ENCODE peak calls at places on chromosomes 13 and 19, in four cellular contexts. C is ovary, S is uterus, M is A673. E is an unnamed sample.

GRCh38 chr13:73623281-73623680 is 510.9 kb downstream of the KLF12 start:
- DNase-seq in C (no peak), S (no peak), M (no peak), E (no peak)

GRCh38 chr13:58680115-58680514 is 1048.6 kb downstream of the PCDH17 start:
- DNase-seq in C (no peak), S (no peak), M (no peak), E (no peak)

GRCh38 chr13:108679989-108680388 is 50.6 kb downstream of the MYO16 start:
- DNase-seq in C (no peak), S (no peak), M (no peak), E (no peak)

GRCh38 chr13:109840201-109840892 is 54.0 kb upstream of the IRS2 start:
- DNase-seq in C (no peak), S (no peak), M (peak), E (peak)

GRCh38 chr19:7224205-7224833 is 69.9 kb downstream of the INSR start:
- DNase-seq in C (peak), S (peak), M (no peak), E (no peak)

GRCh38 chr13:74325106-74325505 is 190.9 kb upstream of the KLF12 start:
- DNase-seq in C (no peak), S (no peak), M (peak), E (peak)

GRCh38 chr13:28380319-28380718 is 114.6 kb downstream of the FLT1 start:
- DNase-seq in C (no peak), S (no peak), M (no peak), E (no peak)

GRCh38 chr13:82698383-82698782 is 1183.9 kb downstream of the SLITRK1 start:
- DNase-seq in C (no peak), S (no peak), M (no peak), E (no peak)

GRCh38 chr19:4023600-4024398 is 16.3 kb downstream of the PIAS4 start:
- DNase-seq in C (no peak), S (no peak), M (no peak), E (no peak)

GRCh38 chr19:19405919-19406877 is 723 bp downstream of the GATAD2A start:
- DNase-seq in C (peak), S (peak), M (peak), E (no peak)

GRCh38 chr13:113142876-113143275 is 15.6 kb upstream of the PROZ start:
- DNase-seq in C (no peak), S (no peak), M (no peak), E (no peak)

GRCh38 chr19:5667751-5668271 is 12.5 kb downstream of the MICOS13 start:
- DNase-seq in C (no peak), S (no peak), M (no peak), E (no peak)

GRCh38 chr13:111449041-111449440 is 128.6 kb downstream of the TEX29 start:
- DNase-seq in C (no peak), S (no peak), M (no peak), E (no peak)

GRCh38 chr13:46317120-46317519 is 69.9 kb downstream of the RUBCNL start:
- DNase-seq in C (no peak), S (no peak), M (peak), E (no peak)
- TF ChIP-seq CTCF in C (no peak), S (no peak), M (peak), E (no peak)

GRCh38 chr19:16465239-16465638 is 6.5 kb downstream of the EPS15L1 start:
- DNase-seq in C (no peak), S (no peak), M (no peak), E (no peak)

GRCh38 chr19:16462757-16463250 is 9.0 kb downstream of the EPS15L1 start:
- DNase-seq in C (no peak), S (no peak), M (no peak), E (no peak)

GRCh38 chr19:16461630-16462051 is 10.1 kb downstream of the EPS15L1 start:
- DNase-seq in C (no peak), S (no peak), M (no peak), E (no peak)

GRCh38 chr19:16463991-16464575 is 7.7 kb downstream of the EPS15L1 start:
- DNase-seq in C (no peak), S (no peak), M (no peak), E (peak)

DNA sequence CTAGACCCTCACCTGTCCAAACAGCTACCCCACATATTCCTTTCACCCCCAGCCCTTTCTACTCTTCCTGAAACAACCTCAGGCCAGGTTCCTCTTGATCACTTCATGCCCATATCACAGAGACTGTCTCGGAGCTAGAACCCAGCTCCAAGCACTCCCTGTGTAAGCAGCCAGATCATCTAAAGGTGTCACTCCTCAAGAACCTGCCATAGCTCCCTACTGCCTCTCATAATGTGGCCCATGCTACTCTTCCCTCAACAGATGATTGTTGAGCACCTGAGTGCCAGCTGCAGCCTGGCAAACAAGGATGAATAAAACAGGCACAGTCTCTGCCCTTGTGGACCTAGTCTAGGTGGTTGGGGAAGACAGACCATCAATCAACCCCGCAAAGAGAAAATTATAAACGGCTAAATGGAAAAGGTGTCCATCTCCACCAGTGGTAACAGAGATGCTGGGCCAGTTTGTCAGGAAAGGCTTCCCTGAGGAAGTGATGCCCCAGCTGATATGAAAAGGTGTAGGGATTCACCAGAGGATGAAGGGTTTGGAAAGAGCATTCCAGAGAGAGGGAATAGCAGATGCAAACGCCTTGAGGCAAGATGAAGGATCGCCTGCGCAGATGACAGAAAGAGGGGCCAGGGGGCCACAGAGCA is 8.3 kb downstream of the EPS15L1 start:
- DNase-seq in C (no peak), S (no peak), M (no peak), E (no peak)
- H3K4me3 ChIP-seq in C (no peak), S (no peak), M (no peak), E (no peak)

GRCh38 chr13:53150568-53150967 is 122.0 kb downstream of the OLFM4 start:
- DNase-seq in C (no peak), S (no peak), M (no peak), E (no peak)
- H3K27ac ChIP-seq in C (no peak), S (no peak), M (no peak), E (no peak)

DNA sequence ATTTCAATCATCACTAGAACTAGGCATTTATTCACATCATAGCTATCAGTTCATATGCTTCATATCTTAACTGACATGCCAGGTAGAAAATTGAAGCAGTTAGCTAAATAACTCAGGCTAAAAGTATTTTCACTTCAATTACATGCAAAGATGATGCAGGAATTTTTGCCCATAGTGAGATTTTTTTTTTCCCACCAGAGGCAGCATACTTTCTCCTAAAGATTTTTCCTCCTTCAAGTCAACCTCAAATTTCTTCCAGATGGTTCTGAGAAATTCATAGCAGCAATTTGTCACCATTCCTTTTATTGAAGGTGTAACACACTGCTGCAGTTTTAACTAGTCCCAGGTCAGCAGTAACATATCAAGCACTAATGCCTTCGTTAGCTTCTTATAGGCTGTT is 141.9 kb downstream of the SUCLA2 start:
- DNase-seq in C (no peak), S (no peak), M (no peak), E (peak)
- TF ChIP-seq CTCF in C (no peak), S (no peak), M (no peak), E (no peak)